ENCODE peak calls at places on chromosomes 5 and 9, in seven cellular contexts. S is IMR-90, Q is mesenchymal stem cell, X is GM23338, T is fibroblast of lung, M is OCI-LY7, G is MM.1S. O is an unnamed sample.
A peak's percentile ranks its signal among the peaks of the same experiment; 100 is the strongest.

GRCh38 chr9:73548201-73548600 is 396.5 kb downstream of the ANXA1 start:
- DNase-seq in M (no peak), T (peak; percentile 2), G (no peak), Q (peak; percentile 43), X (no peak), S (no peak), O (no peak)

GRCh38 chr9:27400334-27400875 is 103.5 kb upstream of the EQTN start:
- DNase-seq in X (no peak), M (no peak), Q (no peak), T (no peak), G (no peak), S (no peak), O (peak; percentile 61)

GRCh38 chr5:138352722-138353549 is 451 bp downstream of the KDM3B start:
- DNase-seq in S (peak; percentile 47), T (peak; percentile 56), X (peak; percentile 68), G (peak; percentile 58), M (peak; percentile 71), Q (peak; percentile 74), O (peak; percentile 61)

GRCh38 chr9:13205824-13206223 is 73.7 kb downstream of the MPDZ start:
- DNase-seq in T (no peak), M (no peak), S (no peak), G (no peak), Q (no peak), X (no peak), O (no peak)

GRCh38 chr9:108746864-108747263 is 108.9 kb downstream of the ACTL7B start:
- DNase-seq in X (no peak), M (no peak), T (peak; percentile 9), G (no peak), Q (no peak), S (no peak), O (no peak)

GRCh38 chr5:95866431-95867063 is 44.0 kb upstream of the GLRX start:
- DNase-seq in G (no peak), X (no peak), S (peak; percentile 65), Q (peak; percentile 58), M (no peak), T (peak; percentile 40), O (peak; percentile 65)

GRCh38 chr5:135319458-135319857 is 79.6 kb downstream of the MACROH2A1 start:
- DNase-seq in Q (no peak), T (no peak), G (no peak), S (no peak), M (no peak), X (no peak), O (no peak)

GRCh38 chr9:99752710-99753109 is 69.0 kb upstream of the NR4A3 start:
- DNase-seq in T (peak; percentile 74), Q (no peak), M (no peak), G (no peak), X (no peak), S (peak; percentile 54), O (peak; percentile 89)

GRCh38 chr9:20512636-20513035 is 109.7 kb downstream of the MLLT3 start:
- DNase-seq in Q (peak; percentile 25), M (no peak), X (no peak), T (peak; percentile 36), S (peak; percentile 23), G (no peak), O (peak; percentile 10)

GRCh38 chr9:130847306-130848217 is 12.5 kb downstream of the ABL1 start:
- DNase-seq in X (peak; percentile 86), G (no peak), M (no peak), S (peak; percentile 100), T (peak; percentile 100), Q (peak; percentile 99), O (peak; percentile 98)

GRCh38 chr9:128098017-128098935 is 29.3 kb downstream of the PTGES2 start:
- DNase-seq in S (peak; percentile 98), T (peak; percentile 98), G (no peak), Q (peak; percentile 98), X (peak; percentile 99), M (no peak), O (peak; percentile 98)

GRCh38 chr9:97564291-97565175 is 63.1 kb downstream of the TMOD1 start:
- DNase-seq in M (no peak), S (peak; percentile 78), G (no peak), X (no peak), T (peak; percentile 55), Q (peak; percentile 65), O (peak; percentile 42)

GRCh38 chr5:52856564-52856963 is 68.8 kb downstream of the ITGA1 start:
- DNase-seq in G (no peak), X (no peak), Q (peak; percentile 62), T (peak; percentile 56), M (no peak), S (peak; percentile 72), O (peak; percentile 16)

GRCh38 chr5:117039035-117039434 is 464.4 kb upstream of the SEMA6A start:
- DNase-seq in T (no peak), X (no peak), M (no peak), S (no peak), G (no peak), Q (no peak), O (no peak)

GRCh38 chr5:155293605-155294178 is 280.1 kb downstream of the KIF4B start:
- DNase-seq in T (no peak), X (no peak), Q (no peak), G (no peak), M (no peak), S (no peak), O (no peak)

GRCh38 chr5:33148076-33148501 is 292.7 kb upstream of the TARS1 start:
- DNase-seq in T (peak; percentile 91), G (no peak), M (no peak), S (peak; percentile 90), Q (peak; percentile 54), X (no peak), O (peak; percentile 81)

DNA sequence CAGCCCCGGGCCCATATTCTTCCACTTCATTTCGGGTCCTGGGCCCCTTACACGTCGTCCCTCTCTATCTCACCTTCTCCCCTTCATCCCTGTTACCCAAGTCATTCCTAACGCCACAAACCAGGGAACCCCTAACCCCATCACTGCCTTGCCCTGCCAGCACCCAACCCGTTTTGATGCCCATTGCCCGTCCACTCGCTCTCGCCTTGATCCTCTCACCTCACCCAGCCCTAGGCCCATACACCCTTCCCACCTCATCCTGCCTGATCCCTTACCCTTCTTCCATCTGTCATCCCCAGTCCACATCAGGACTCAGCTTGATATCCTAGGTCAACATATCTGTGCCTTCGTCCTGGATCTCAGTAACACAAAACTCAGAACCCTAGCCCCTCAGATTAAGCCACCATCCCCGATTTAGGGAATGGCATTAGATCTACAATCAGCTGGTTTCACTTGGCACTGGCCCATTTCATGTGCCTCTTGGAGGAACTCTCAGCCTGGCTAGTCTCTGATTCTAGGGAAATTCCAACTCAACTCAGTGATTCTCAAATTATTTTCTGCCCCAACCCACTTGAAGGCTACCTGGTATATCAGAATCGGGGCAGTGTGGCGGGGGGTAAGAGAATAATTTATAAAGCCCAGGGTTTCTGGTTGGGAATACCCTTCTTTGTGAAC is 499 bp downstream of the CHMP5 start:
- DNase-seq in M (no peak), G (no peak), S (no peak), Q (peak; percentile 40), X (no peak), T (peak; percentile 2), O (peak; percentile 45)
- H2AFZ ChIP-seq in M (no peak overlapping the region), G (peak overlapping the region; percentile 67), S (peak overlapping the region; percentile 84), Q (no peak overlapping the region), X (no peak overlapping the region), T (peak overlapping the region; percentile 60), O (peak overlapping the region; percentile 62)

GRCh38 chr9:81879501-81879916 is 48.7 kb upstream of the SPATA31D4 start:
- DNase-seq in S (peak; percentile 46), Q (peak; percentile 27), G (no peak), X (no peak), M (no peak), T (peak; percentile 36), O (no peak)
- H2AFZ ChIP-seq in S (peak overlapping the region; percentile 78), Q (no peak overlapping the region), G (no peak overlapping the region), X (peak overlapping the region; percentile 87), M (no peak overlapping the region), T (no peak overlapping the region), O (no peak overlapping the region)

DNA sequence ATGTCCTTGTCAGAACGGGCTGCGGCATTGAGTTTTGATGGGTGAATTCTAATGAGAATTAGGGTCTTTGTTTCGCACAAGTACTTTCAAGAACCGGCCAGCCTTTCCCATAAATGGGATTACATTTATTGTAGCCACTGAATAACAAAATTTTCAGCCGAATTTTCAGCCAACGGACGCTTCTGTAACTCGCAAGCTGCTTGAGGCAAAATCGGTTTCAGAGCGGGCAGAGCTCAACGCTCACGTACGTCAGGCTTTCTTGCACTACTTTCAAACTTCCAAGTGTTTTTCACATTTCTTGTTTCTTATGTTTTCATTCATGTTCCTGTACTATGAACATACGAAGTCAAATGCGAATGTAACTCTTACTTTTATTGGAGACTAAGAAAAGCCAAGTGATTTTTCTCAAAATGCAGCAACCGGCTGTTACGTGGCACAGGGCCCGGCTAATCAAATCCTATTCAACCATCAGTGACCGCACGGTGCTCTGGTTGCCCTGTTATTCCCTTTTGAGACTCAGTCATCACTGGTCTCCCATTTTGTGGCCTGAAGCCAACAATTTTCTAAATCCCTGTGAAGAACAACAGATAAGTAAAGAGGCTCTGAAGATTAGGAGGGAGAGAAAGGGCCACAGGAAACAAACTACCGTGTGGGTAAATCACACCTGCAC is 68.5 kb downstream of the SLC28A3 start:
- DNase-seq in Q (no peak), X (peak; percentile 11), M (no peak), T (peak; percentile 47), G (no peak), S (peak; percentile 13), O (no peak)
- H2AFZ ChIP-seq in Q (no peak overlapping the region), X (peak overlapping the region; percentile 3), M (no peak overlapping the region), T (peak overlapping the region; percentile 63), G (no peak overlapping the region), S (peak overlapping the region; percentile 72), O (no peak overlapping the region)

GRCh38 chr5:91018185-91018584 is 364.9 kb downstream of the ARRDC3 start:
- DNase-seq in T (no peak), S (peak; percentile 27), X (no peak), G (no peak), Q (peak; percentile 55), M (no peak), O (no peak)

GRCh38 chr5:91016954-91017690 is 366.0 kb downstream of the ARRDC3 start:
- DNase-seq in T (peak; percentile 48), M (no peak), G (no peak), S (peak; percentile 70), X (no peak), Q (peak; percentile 87), O (peak; percentile 73)

GRCh38 chr5:91022518-91022917 is 360.6 kb downstream of the ARRDC3 start:
- DNase-seq in G (no peak), S (no peak), X (no peak), Q (no peak), T (no peak), M (no peak), O (no peak)

GRCh38 chr5:91018712-91019371 is 364.3 kb downstream of the ARRDC3 start:
- DNase-seq in T (no peak), G (no peak), S (no peak), X (no peak), M (no peak), Q (peak; percentile 20), O (no peak)

DNA sequence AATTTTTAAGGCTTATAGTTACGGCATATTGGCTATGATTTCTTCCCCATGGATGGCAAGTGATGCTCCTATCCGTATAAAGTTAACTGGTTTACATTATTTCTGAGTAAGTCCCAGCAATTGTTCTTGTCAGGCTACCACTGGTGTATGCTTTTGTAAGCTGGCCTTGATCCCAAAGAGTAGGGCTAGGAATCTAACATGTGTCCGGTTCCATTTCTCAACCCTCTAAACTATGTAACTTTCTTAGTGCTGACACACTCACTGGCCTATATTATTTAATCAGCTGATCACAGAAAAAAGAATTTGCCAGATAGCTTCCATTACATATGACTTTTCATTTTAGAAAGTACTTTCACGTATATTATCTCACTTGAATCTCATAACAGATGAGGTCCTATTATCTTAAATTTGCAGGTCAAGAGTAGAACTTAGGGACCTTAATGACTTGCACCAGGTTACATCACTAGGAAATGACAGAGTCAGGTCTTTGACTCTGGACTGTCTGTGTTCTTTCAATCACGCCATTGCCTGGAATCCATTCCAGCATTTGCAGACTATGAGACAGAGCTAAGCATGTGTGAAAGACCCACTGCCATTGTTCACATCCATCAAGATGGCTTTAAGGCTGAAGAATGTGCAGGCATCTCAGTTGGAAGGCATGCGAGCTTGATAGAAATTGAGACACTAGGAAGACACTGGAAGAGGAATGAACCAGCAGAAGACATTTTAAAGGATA is 362.9 kb downstream of the ARRDC3 start:
- DNase-seq in S (peak; percentile 63), X (no peak), Q (peak; percentile 74), T (peak; percentile 77), M (no peak), G (no peak), O (no peak)
- H2AFZ ChIP-seq in S (no peak overlapping the region), X (no peak overlapping the region), Q (no peak overlapping the region), T (no peak overlapping the region), M (no peak overlapping the region), G (no peak overlapping the region), O (no peak overlapping the region)